ENCODE peak calls at places on chromosome 2, in six cellular contexts. Z is cardiac muscle cell, R is GM12878, V is GM13977, M is HL-60, B is psoas muscle. D is an unnamed sample.

GRCh38 chr2:179860255-179861026 is 971 bp downstream of the ZNF385B start:
- DNase-seq in V (peak), R (no peak), Z (no peak), M (no peak), B (peak), D (no peak)

GRCh38 chr2:159286709-159287441 is 372 bp upstream of the WDSUB1 start:
- DNase-seq in B (peak), R (peak), M (peak), V (peak), Z (peak), D (peak)

GRCh38 chr2:224650815-224651439 is 65.2 kb downstream of the CCDC195 start:
- DNase-seq in V (peak), R (no peak), Z (peak), B (no peak), M (peak), D (no peak)

GRCh38 chr2:181953773-181954537 is 31.7 kb upstream of the PPP1R1C start:
- DNase-seq in M (peak), V (peak), B (peak), Z (peak), R (peak), D (peak)

GRCh38 chr2:165681841-165682240 is 112.2 kb downstream of the GALNT3 start:
- DNase-seq in V (no peak), R (no peak), M (no peak), B (no peak), Z (no peak), D (no peak)

GRCh38 chr2:8819194-8819593 is 18.2 kb downstream of the KIDINS220 start:
- DNase-seq in R (no peak), Z (no peak), M (no peak), V (no peak), B (no peak), D (no peak)

GRCh38 chr2:176156959-176157498 is at the start of gene HOXD3:
- DNase-seq in V (no peak), R (no peak), Z (no peak), B (no peak), M (no peak), D (no peak)

GRCh38 chr2:120447122-120447785 is 101.3 kb downstream of the INHBB start:
- DNase-seq in M (no peak), V (no peak), Z (no peak), R (no peak), B (no peak), D (no peak)

GRCh38 chr2:153145470-153145869 is 333.1 kb downstream of the RPRM start:
- DNase-seq in V (no peak), R (no peak), B (no peak), Z (no peak), M (no peak), D (peak)

GRCh38 chr2:41400057-41400665 is 647.7 kb upstream of the PKDCC start:
- DNase-seq in V (no peak), B (no peak), M (no peak), R (no peak), Z (peak), D (peak)
- TF ChIP-seq CTCF in V (no peak), B (no peak), M (no peak), R (peak), Z (peak), D (peak)

GRCh38 chr2:6215053-6215452 is 522.9 kb downstream of the SOX11 start:
- DNase-seq in B (no peak), M (no peak), Z (no peak), V (no peak), R (no peak), D (no peak)

GRCh38 chr2:6216234-6216633 is 524.0 kb downstream of the SOX11 start:
- DNase-seq in Z (no peak), M (no peak), V (no peak), B (no peak), R (no peak), D (no peak)

GRCh38 chr2:6213056-6213780 is 521.0 kb downstream of the SOX11 start:
- DNase-seq in R (no peak), V (no peak), Z (no peak), B (no peak), M (no peak), D (no peak)

GRCh38 chr2:6212516-6212915 is 520.3 kb downstream of the SOX11 start:
- DNase-seq in R (no peak), M (no peak), V (no peak), B (no peak), Z (no peak), D (no peak)

DNA sequence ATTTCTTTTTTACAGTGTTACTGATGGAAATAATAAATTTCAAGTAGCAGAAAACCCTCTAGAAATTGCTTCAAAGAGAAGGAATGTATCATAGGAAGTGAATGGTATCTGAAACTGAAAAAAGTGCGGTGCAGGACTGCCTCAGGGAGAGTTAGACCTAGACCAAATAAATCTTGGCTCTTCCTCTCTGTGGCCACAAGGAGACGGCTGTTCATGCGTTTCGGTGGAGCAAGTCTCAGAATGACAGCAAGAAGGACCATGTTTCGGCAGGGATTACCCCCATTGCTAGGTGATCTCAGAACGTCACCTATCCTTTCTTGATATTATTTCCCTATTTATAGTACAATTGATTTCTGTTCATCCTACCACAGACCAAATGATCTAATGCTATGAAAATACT is 522.3 kb downstream of the SOX11 start:
- DNase-seq in M (no peak), B (no peak), R (no peak), V (no peak), Z (no peak), D (no peak)
- TF ChIP-seq CTCF in M (no peak), B (no peak), R (peak), V (no peak), Z (no peak), D (no peak)

DNA sequence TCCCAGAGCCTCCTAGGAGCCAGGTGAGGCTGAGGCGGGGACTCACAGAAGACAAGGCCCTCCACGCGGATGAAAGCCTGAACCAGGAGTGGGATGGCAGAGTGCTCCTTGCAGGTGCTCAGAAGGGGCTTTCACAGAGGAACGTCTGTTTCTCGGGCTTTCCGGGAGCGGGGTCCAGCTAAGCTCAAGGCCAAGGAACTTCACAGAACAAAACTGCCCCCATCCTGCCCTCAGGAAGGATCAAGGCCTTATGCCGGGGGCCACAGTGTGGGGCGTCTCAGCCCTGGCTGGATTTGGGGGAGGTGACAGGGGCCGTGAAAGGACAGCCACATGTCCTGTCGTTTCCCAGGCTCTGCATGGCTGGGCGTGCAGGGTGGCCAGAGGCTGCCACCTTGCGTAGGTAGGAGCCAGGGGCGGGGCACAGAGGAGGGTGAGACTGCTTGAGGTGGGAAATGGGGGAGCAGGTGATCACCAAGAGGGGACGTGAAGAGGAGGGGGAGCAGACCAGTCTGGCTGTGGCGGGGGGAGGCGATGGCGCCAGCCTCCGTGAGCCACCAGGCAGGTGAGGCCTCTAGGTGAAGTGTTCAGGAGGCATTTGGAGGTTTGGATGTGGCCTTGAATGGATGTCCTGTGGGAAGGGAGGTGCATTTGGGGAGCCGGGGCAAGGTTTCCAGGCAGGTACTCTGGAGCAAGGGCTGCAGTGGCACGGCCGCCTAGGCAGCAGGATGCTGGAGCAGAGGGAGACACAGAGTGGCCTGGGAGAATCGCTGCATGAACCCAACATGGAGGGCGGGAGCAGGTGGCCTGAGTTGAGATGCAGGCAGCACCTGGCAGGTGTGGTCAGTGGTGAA is 79.1 kb downstream of the TWIST2 start:
- DNase-seq in V (no peak), Z (no peak), B (no peak), M (no peak), R (no peak), D (no peak)
- TF ChIP-seq CTCF in V (no peak), Z (no peak), B (no peak), M (no peak), R (no peak), D (no peak)

GRCh38 chr2:95316466-95317122 is 19.4 kb downstream of the KCNIP3 start:
- DNase-seq in M (peak), V (no peak), R (no peak), Z (peak), B (no peak), D (no peak)
- TF ChIP-seq CTCF in M (no peak), V (no peak), R (no peak), Z (no peak), B (no peak), D (no peak)

GRCh38 chr2:197055045-197055444 is 128.5 kb upstream of the PGAP1 start:
- DNase-seq in M (no peak), Z (no peak), B (no peak), V (no peak), R (no peak), D (no peak)

GRCh38 chr2:197054437-197054836 is 127.9 kb upstream of the PGAP1 start:
- DNase-seq in M (no peak), Z (no peak), B (no peak), R (no peak), V (no peak), D (no peak)

GRCh38 chr2:197059498-197059897 is 133.0 kb upstream of the PGAP1 start:
- DNase-seq in V (no peak), R (no peak), M (no peak), B (no peak), Z (no peak), D (no peak)

GRCh38 chr2:197058777-197059176 is 132.3 kb upstream of the PGAP1 start:
- DNase-seq in Z (no peak), V (no peak), M (no peak), R (no peak), B (no peak), D (no peak)

DNA sequence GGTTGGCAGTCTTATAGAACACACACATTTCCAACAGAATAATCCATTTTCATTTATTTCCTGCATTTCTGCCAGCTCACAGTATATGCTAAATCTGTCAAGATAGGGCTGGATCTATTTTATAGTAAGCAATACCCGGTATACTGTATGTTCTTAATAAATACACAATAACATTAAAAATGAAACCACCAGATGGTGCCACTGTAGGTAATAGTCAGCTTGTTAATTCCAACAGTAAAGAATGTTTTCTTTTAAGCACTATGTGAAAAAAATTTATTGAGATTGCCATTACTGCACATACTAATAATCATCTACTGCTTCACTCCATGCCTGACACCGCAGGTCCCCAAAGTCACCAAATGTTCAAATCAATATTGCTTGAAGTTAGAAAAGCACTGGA is 131.4 kb upstream of the PGAP1 start:
- DNase-seq in R (no peak), Z (peak), V (no peak), M (no peak), B (no peak), D (no peak)
- TF ChIP-seq CTCF in R (no peak), Z (no peak), V (no peak), M (no peak), B (no peak), D (no peak)

GRCh38 chr2:33214436-33214835 is 262.0 kb upstream of the RASGRP3 start:
- DNase-seq in B (no peak), V (no peak), R (no peak), Z (peak), M (no peak), D (no peak)

GRCh38 chr2:33216508-33217182 is 259.8 kb upstream of the RASGRP3 start:
- DNase-seq in Z (peak), V (no peak), R (no peak), B (peak), M (no peak), D (no peak)

GRCh38 chr2:33214857-33215256 is 261.6 kb upstream of the RASGRP3 start:
- DNase-seq in V (no peak), Z (no peak), B (no peak), M (no peak), R (no peak), D (no peak)

GRCh38 chr2:33215983-33216382 is 260.5 kb upstream of the RASGRP3 start:
- DNase-seq in R (no peak), M (no peak), Z (no peak), B (no peak), V (no peak), D (no peak)

GRCh38 chr2:33215299-33215698 is 261.1 kb upstream of the RASGRP3 start:
- DNase-seq in M (no peak), Z (peak), R (no peak), V (no peak), B (peak), D (no peak)
- TF ChIP-seq CTCF in M (no peak), Z (no peak), R (no peak), V (no peak), B (no peak), D (no peak)

GRCh38 chr2:222862068-222862914 is 1.5 kb downstream of the ACSL3 start:
- DNase-seq in R (no peak), V (no peak), Z (peak), M (no peak), B (no peak), D (no peak)
- TF ChIP-seq CTCF in R (peak), V (peak), Z (peak), M (no peak), B (peak), D (no peak)